ENCODE peak calls at places on chromosome 21, in eight cellular contexts. T, Q, S, I, C, A, D and R are unnamed samples.

GRCh38 chr21:38982096-38982495 is 176.4 kb downstream of the ETS2 start:
- DNase-seq in T (peak; percentile 82), Q (no peak), S (no peak), I (no peak), C (peak; percentile 45), A (no peak), D (peak; percentile 36), R (no peak)

GRCh38 chr21:36613064-36613463 is 85.9 kb upstream of the SIM2 start:
- DNase-seq in T (no peak), Q (peak; percentile 88), S (no peak), I (no peak), C (no peak), A (no peak), D (no peak), R (no peak)

GRCh38 chr21:38095220-38095619 is 161.6 kb upstream of the KCNJ15 start:
- DNase-seq in T (no peak), Q (no peak), S (no peak), I (no peak), C (no peak), A (no peak), D (no peak), R (no peak)

GRCh38 chr21:44448651-44449131 is 6.6 kb upstream of the LRRC3 start:
- DNase-seq in T (no peak), Q (no peak), S (no peak), I (no peak), C (no peak), A (no peak), D (no peak), R (peak; percentile 17)

GRCh38 chr21:41506526-41507520 is 1.1 kb downstream of the TMPRSS2 start:
- DNase-seq in T (peak; percentile 74), Q (peak; percentile 51), S (no peak), I (no peak), C (no peak), A (no peak), D (no peak), R (peak; percentile 46)

GRCh38 chr21:42242611-42243010 is 23.7 kb downstream of the ABCG1 start:
- DNase-seq in T (no peak), Q (no peak), S (no peak), I (no peak), C (no peak), A (peak; percentile 19), D (no peak), R (no peak)

GRCh38 chr21:43208561-43209332 is 39.9 kb downstream of the CRYAA start:
- DNase-seq in T (no peak), Q (no peak), S (no peak), I (no peak), C (no peak), A (peak; percentile 35), D (no peak), R (no peak)

GRCh38 chr21:39575778-39576177 is 37.0 kb upstream of the B3GALT5 start:
- DNase-seq in T (no peak), Q (peak; percentile 35), S (no peak), I (no peak), C (no peak), A (no peak), D (no peak), R (no peak)

GRCh38 chr21:39911792-39912191 is 44.6 kb downstream of the PCP4 start:
- DNase-seq in T (no peak), Q (no peak), S (no peak), I (no peak), C (no peak), A (no peak), D (no peak), R (no peak)

GRCh38 chr21:38743772-38744529 is 61.8 kb upstream of the ETS2 start:
- DNase-seq in T (no peak), Q (no peak), S (peak; percentile 44), I (no peak), C (no peak), A (no peak), D (no peak), R (no peak)

GRCh38 chr21:31710586-31710985 is 21.3 kb downstream of the SCAF4 start:
- DNase-seq in T (no peak), Q (peak; percentile 48), S (no peak), I (no peak), C (peak; percentile 54), A (no peak), D (no peak), R (no peak)

GRCh38 chr21:31612889-31613785 is 46.4 kb upstream of the SOD1 start:
- DNase-seq in T (peak; percentile 67), Q (peak; percentile 29), S (no peak), I (no peak), C (no peak), A (no peak), D (no peak), R (no peak)

GRCh38 chr21:26887241-26887640 is 42.0 kb upstream of the ADAMTS1 start:
- DNase-seq in T (no peak), Q (peak; percentile 4), S (no peak), I (no peak), C (peak; percentile 13), A (no peak), D (no peak), R (no peak)

DNA sequence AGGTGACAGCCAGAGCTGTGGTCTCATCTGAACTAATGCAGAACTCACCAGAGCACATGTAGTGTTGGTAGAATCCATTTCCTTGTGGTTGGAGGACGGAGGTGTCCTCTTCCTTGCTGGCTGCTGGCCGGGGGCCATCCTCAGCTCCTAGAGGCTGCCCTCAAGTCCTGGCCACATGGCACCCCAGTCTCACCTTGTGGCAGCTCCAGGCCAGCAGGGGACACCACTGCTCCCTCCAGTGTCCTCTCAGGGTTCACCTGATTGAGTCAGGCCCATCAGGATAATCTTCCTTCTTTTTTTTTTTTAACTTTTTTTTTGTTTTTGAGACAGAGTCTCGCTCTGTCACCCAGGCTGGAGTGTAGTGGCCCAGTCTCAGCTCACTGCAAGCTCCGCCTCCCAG is 2.9 kb downstream of the KCNE1 start:
- DNase-seq in T (no peak), Q (peak; percentile 33), S (no peak), I (peak; percentile 56), C (no peak), A (no peak), D (no peak), R (no peak)
- TF ChIP-seq CTCF in T (no peak), Q (peak; percentile 51), S (peak; percentile 24), I (peak; percentile 29), C (peak; percentile 12), A (no peak), D (no peak), R (no peak)

DNA sequence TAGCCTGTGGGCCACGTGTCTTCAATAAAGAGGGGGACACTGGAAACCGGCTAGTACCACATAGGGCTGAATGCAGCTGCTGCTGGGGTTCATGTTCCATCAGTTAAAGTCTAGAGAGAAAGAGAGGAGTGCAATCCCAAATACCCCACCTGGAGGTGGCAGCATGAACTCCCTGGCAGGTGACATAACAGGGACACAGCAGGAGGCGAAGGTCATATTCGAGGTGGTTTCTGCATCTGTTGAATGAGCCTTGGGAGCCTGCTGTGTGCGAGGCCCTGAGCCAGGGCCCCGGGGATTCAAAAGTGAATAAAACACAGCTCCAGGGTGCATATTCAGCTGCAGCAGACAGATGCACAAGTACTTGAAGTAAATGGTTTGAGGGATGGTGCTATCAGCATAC is 456.9 kb downstream of the SETD4 start:
- DNase-seq in T (no peak), Q (no peak), S (no peak), I (no peak), C (no peak), A (no peak), D (no peak), R (no peak)
- TF ChIP-seq CTCF in T (no peak), Q (peak; percentile 46), S (no peak), I (no peak), C (peak; percentile 2), A (no peak), D (no peak), R (no peak)

GRCh38 chr21:16407403-16408279 is 677.9 kb downstream of the USP25 start:
- DNase-seq in T (no peak), Q (no peak), S (no peak), I (no peak), C (no peak), A (no peak), D (no peak), R (no peak)
- TF ChIP-seq CTCF in T (no peak), Q (no peak), S (no peak), I (no peak), C (no peak), A (no peak), D (no peak), R (no peak)

DNA sequence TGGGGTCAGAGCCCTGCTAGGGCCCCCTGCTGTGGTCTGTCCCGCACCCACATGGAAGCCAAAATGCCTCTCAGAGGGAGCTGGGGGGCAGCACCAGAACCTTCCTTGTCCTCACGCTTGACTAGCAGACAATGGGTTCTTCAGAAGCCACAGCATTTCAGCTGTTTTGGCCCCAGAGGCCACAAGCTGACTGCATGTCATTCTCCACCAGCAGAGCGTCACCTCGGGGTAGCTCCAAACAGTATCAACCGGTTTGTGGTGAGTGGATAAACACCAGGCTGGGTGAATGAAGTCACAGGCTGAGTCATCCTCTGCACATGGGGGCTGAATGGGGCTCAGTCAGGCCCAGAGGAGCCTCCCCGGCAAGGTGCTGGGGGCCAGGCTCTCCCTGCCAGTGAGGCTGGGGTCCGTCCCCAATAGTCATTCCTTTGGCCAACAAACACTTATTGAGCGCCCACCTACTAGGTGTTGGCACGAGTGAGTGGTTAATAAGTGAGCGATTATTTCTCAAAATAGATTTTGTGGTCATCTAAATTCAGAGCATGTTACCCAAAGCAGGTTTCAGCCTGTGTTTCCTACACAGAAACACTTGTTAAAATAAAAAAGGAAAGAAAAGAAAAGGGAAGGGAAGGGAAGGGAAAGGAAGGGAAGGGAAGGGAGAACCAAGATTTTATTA is 9.1 kb downstream of the OLIG1 start:
- DNase-seq in T (no peak), Q (peak; percentile 86), S (no peak), I (no peak), C (peak; percentile 14), A (no peak), D (peak; percentile 42), R (no peak)
- TF ChIP-seq CTCF in T (no peak), Q (no peak), S (no peak), I (no peak), C (no peak), A (no peak), D (no peak), R (no peak)

GRCh38 chr21:45641480-45642035 is 2.0 kb upstream of the PCBP3 start:
- DNase-seq in T (peak; percentile 48), Q (no peak), S (no peak), I (no peak), C (no peak), A (no peak), D (no peak), R (no peak)

GRCh38 chr21:45642122-45642813 is 1.3 kb upstream of the PCBP3 start:
- DNase-seq in T (peak; percentile 66), Q (no peak), S (peak; percentile 4), I (no peak), C (no peak), A (no peak), D (no peak), R (no peak)

GRCh38 chr21:45640001-45640887 is 3.3 kb upstream of the PCBP3 start:
- DNase-seq in T (no peak), Q (no peak), S (no peak), I (no peak), C (no peak), A (no peak), D (no peak), R (no peak)

GRCh38 chr21:45639206-45640000 is 4.1 kb upstream of the PCBP3 start:
- DNase-seq in T (no peak), Q (peak; percentile 22), S (no peak), I (no peak), C (no peak), A (no peak), D (no peak), R (no peak)

GRCh38 chr21:45640888-45641479 is 2.5 kb upstream of the PCBP3 start:
- DNase-seq in T (peak; percentile 66), Q (peak; percentile 33), S (peak; percentile 46), I (no peak), C (peak; percentile 71), A (no peak), D (no peak), R (peak; percentile 61)
- TF ChIP-seq CTCF in T (no peak), Q (no peak), S (no peak), I (no peak), C (peak; percentile 28), A (no peak), D (no peak), R (no peak)